ENCODE peak calls at places on chromosomes 16 and 17, in four cellular contexts. N, J, E and R are unnamed samples.

GRCh38 chr17:47729486-47729885 is 3.5 kb upstream of the TBX21 start:
- DNase-seq in J (no peak), N (no peak), E (no peak), R (no peak)

GRCh38 chr16:79653337-79654000 is 52.9 kb upstream of the MAF start:
- DNase-seq in J (no peak), N (peak), E (no peak), R (no peak)

GRCh38 chr16:70454221-70455034 is at the start of gene FCSK:
- DNase-seq in E (peak), J (peak), N (peak), R (peak)

GRCh38 chr17:75516619-75517276 is 420 bp downstream of the TSEN54 start:
- DNase-seq in N (no peak), E (no peak), J (no peak), R (no peak)

GRCh38 chr17:43834106-43834505 is 1.2 kb upstream of the MPP3 start:
- DNase-seq in E (no peak), N (no peak), J (no peak), R (no peak)

GRCh38 chr17:40803617-40804082 is 3.9 kb upstream of the KRT28 start:
- DNase-seq in E (peak), N (peak), J (peak), R (peak)

GRCh38 chr16:80171199-80171598 is 369.6 kb upstream of the DYNLRB2 start:
- DNase-seq in E (no peak), J (no peak), N (no peak), R (no peak)

GRCh38 chr16:74999208-74999682 is 421 bp downstream of the ZNRF1 start:
- DNase-seq in J (no peak), N (no peak), E (no peak), R (peak)

GRCh38 chr17:74711058-74711824 is 1.5 kb downstream of the CD300LF start:
- DNase-seq in J (no peak), E (no peak), N (no peak), R (no peak)

GRCh38 chr17:81494984-81495383 is 17.6 kb downstream of the ACTG1 start:
- DNase-seq in J (no peak), N (peak), E (no peak), R (peak)

GRCh38 chr17:74354123-74354522 is 7.5 kb downstream of the BTBD17 start:
- DNase-seq in J (peak), E (peak), N (peak), R (peak)

GRCh38 chr17:36675786-36676185 is 74.4 kb downstream of the MRM1 start:
- DNase-seq in E (no peak), N (no peak), J (no peak), R (no peak)

GRCh38 chr17:6456914-6457687 is 12.8 kb downstream of the PIMREG start:
- DNase-seq in N (no peak), E (no peak), J (peak), R (peak)

GRCh38 chr17:82225368-82226029 is 3.3 kb upstream of the SLC16A3 start:
- DNase-seq in E (no peak), N (no peak), J (no peak), R (no peak)

GRCh38 chr17:32341141-32341856 is 674 bp downstream of the C17orf75 start:
- DNase-seq in N (peak), J (peak), E (no peak), R (peak)

GRCh38 chr17:18245038-18245776 is 13.3 kb downstream of the FLII start:
- DNase-seq in E (no peak), N (no peak), J (no peak), R (no peak)

GRCh38 chr16:22423716-22424115 is 49.3 kb upstream of the CDR2 start:
- DNase-seq in E (no peak), N (no peak), J (no peak), R (no peak)

GRCh38 chr17:35865412-35866355 is 3.0 kb downstream of the HEATR9 start:
- DNase-seq in J (peak), N (no peak), E (no peak), R (peak)

GRCh38 chr16:71637398-71637797 is 11.4 kb downstream of the MARVELD3 start:
- DNase-seq in J (no peak), N (no peak), E (no peak), R (no peak)

GRCh38 chr17:75159196-75160031 is 5.1 kb upstream of the JPT1 start:
- DNase-seq in J (no peak), N (no peak), E (peak), R (no peak)

GRCh38 chr17:21037117-21037803 is 5.6 kb downstream of the USP22 start:
- DNase-seq in J (no peak), E (no peak), N (no peak), R (no peak)

GRCh38 chr17:77489898-77490265 is 349.1 kb downstream of the SEC14L1 start:
- DNase-seq in E (no peak), N (no peak), J (no peak), R (no peak)

DNA sequence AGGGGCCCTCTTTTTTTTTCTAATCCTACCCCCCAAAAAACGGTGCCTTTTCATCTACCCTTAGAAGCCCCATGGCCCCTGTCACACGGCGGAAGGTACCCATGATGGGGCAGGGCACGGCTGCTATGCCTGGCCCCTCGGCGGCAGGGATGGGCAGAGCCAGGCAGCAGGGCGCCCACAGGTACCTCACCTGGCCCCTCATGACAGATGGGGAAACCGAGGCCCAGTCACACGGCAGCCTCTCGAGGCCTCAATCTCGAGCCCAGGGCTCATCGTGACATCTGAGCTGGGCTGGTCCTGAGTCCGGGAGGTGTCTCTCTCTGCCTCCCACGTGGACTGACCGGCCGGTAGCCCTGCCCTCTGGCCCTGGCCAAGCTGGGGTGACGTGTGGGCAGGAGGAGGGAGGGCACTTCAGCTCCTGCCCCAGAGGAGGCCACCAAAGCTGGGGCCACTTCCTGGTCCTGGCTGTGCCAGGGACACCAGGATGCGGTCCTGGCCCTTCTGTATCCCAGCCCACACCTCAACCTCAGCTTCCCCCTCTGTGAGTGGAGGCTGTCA is 11.6 kb downstream of the TRAF7 start:
- DNase-seq in E (no peak), J (no peak), N (no peak), R (no peak)
- TF ChIP-seq YY1 in E (no peak), J (no peak), N (no peak), R (no peak)

GRCh38 chr17:2023692-2024571 is 1.2 kb downstream of the RTN4RL1 start:
- DNase-seq in N (peak), J (no peak), E (peak), R (peak)
- TF ChIP-seq YY1 in N (no peak), J (no peak), E (no peak), R (no peak)

GRCh38 chr16:14043278-14043677 is 27.8 kb upstream of the MRTFB start:
- DNase-seq in N (no peak), J (no peak), E (no peak), R (no peak)

GRCh38 chr16:14037960-14038359 is 33.2 kb upstream of the MRTFB start:
- DNase-seq in J (no peak), N (no peak), E (no peak), R (no peak)

GRCh38 chr16:14043793-14044192 is 27.3 kb upstream of the MRTFB start:
- DNase-seq in E (no peak), N (no peak), J (no peak), R (no peak)

GRCh38 chr16:14042706-14043105 is 28.4 kb upstream of the MRTFB start:
- DNase-seq in E (no peak), N (no peak), J (no peak), R (no peak)

GRCh38 chr16:14041164-14041563 is 30.0 kb upstream of the MRTFB start:
- DNase-seq in N (no peak), E (no peak), J (no peak), R (no peak)
- TF ChIP-seq YY1 in N (no peak), E (no peak), J (no peak), R (no peak)

GRCh38 chr16:60137891-60138290 is 1403.8 kb upstream of the GOT2 start:
- DNase-seq in J (no peak), E (no peak), N (no peak), R (no peak)
- TF ChIP-seq YY1 in J (no peak), E (no peak), N (no peak), R (no peak)

GRCh38 chr16:3879258-3879886 is 1.1 kb downstream of the CREBBP start:
- DNase-seq in E (no peak), J (no peak), N (peak), R (peak)

GRCh38 chr16:3879887-3880564 is 487 bp downstream of the CREBBP start:
- DNase-seq in J (no peak), E (no peak), N (peak), R (peak)

GRCh38 chr16:3876695-3877094 is 3.8 kb downstream of the CREBBP start:
- DNase-seq in E (no peak), N (no peak), J (no peak), R (no peak)

GRCh38 chr16:3880623-3881498 is at the start of gene CREBBP:
- DNase-seq in J (peak), E (peak), N (peak), R (peak)

DNA sequence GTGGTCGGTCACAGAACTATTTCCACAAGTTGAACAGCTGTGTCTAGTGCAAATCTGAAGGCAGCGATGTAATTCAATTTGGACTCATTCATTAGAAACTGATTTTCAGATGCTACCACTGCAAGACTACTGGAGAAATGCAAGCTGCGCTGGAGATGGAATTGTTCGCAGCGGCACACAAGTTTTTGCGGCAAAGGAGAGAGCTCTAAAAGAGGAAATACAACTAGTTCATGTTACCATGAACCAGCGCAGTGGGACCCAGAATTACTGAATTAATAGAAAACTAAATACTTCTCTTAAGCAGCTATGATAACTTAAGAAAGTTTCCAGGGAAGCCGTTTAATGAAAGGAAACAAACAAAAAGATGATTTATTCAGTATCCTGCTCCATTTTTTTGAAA is 1.9 kb downstream of the CREBBP start:
- DNase-seq in E (no peak), N (no peak), J (no peak), R (no peak)
- TF ChIP-seq YY1 in E (no peak), N (no peak), J (no peak), R (no peak)

GRCh38 chr16:20801278-20801677 is 5.0 kb downstream of the ERI2 start:
- DNase-seq in E (no peak), N (no peak), J (no peak), R (no peak)
- TF ChIP-seq YY1 in E (no peak), N (no peak), J (no peak), R (no peak)